ENCODE peak calls at places on chromosomes 6 and 20, in four cellular contexts. S, M, C and Q are unnamed samples.

GRCh38 chr6:105941616-105942412 is 144.3 kb upstream of the PRDM1 start:
- DNase-seq in S (no peak), M (no peak), C (peak), Q (no peak)

GRCh38 chr6:35935469-35935868 is 14.6 kb upstream of the SRPK1 start:
- DNase-seq in S (no peak), M (no peak), C (no peak), Q (no peak)

GRCh38 chr6:116507324-116507723 is 4.1 kb upstream of the CALHM5 start:
- DNase-seq in S (no peak), M (no peak), C (peak), Q (no peak)

GRCh38 chr6:170026272-170027110 is 264.4 kb downstream of the DLL1 start:
- DNase-seq in S (no peak), M (peak), C (no peak), Q (no peak)

GRCh38 chr6:111748247-111748647 is 125.0 kb downstream of the FYN start:
- DNase-seq in S (no peak), M (no peak), C (no peak), Q (no peak)

GRCh38 chr6:166025149-166025898 is 142.3 kb downstream of the TBXT start:
- DNase-seq in S (no peak), M (no peak), C (peak), Q (no peak)

GRCh38 chr20:46022411-46023147 is 6.4 kb upstream of the SLC12A5 start:
- DNase-seq in S (peak), M (peak), C (no peak), Q (peak)

GRCh38 chr6:5772634-5773230 is 234.0 kb downstream of the NRN1 start:
- DNase-seq in S (no peak), M (no peak), C (no peak), Q (no peak)

GRCh38 chr6:15365273-15365687 is 119.4 kb downstream of the JARID2 start:
- DNase-seq in S (no peak), M (peak), C (peak), Q (peak)

GRCh38 chr6:85462673-85463072 is 12.8 kb downstream of the NT5E start:
- DNase-seq in S (no peak), M (no peak), C (no peak), Q (no peak)

GRCh38 chr20:7695622-7696021 is 244.6 kb downstream of the HAO1 start:
- DNase-seq in S (no peak), M (no peak), C (peak), Q (no peak)

GRCh38 chr6:126446187-126446696 is 106.3 kb downstream of the CENPW start:
- DNase-seq in S (no peak), M (no peak), C (no peak), Q (no peak)

GRCh38 chr20:6765469-6766058 is 1.9 kb upstream of the BMP2 start:
- DNase-seq in S (peak), M (peak), C (peak), Q (no peak)

GRCh38 chr6:157434349-157435016 is 53.5 kb downstream of the ZDHHC14 start:
- DNase-seq in S (no peak), M (no peak), C (no peak), Q (no peak)

GRCh38 chr6:83193747-83194582 is 808 bp downstream of the RWDD2A start:
- DNase-seq in S (peak), M (peak), C (peak), Q (no peak)

GRCh38 chr6:43627008-43627825 is 1.8 kb downstream of the GTPBP2 start:
- DNase-seq in S (peak), M (peak), C (peak), Q (no peak)

GRCh38 chr6:160767019-160767646 is 65.1 kb downstream of the PLG start:
- DNase-seq in S (peak), M (peak), C (peak), Q (peak)

GRCh38 chr6:15876406-15876805 is 213.6 kb upstream of the DTNBP1 start:
- DNase-seq in S (no peak), M (no peak), C (peak), Q (no peak)

GRCh38 chr20:37503256-37503927 is 17.7 kb upstream of the NNAT start:
- DNase-seq in S (no peak), M (no peak), C (no peak), Q (no peak)

GRCh38 chr6:41505084-41506049 is 40.8 kb upstream of the FOXP4 start:
- DNase-seq in S (peak), M (peak), C (peak), Q (no peak)

GRCh38 chr20:33518071-33518470 is 28.2 kb downstream of the CBFA2T2 start:
- DNase-seq in S (peak), M (no peak), C (peak), Q (no peak)

GRCh38 chr6:53741417-53741816 is 53.4 kb upstream of the LRRC1 start:
- DNase-seq in S (peak), M (no peak), C (no peak), Q (no peak)

GRCh38 chr6:37488464-37488863 is 11.2 kb downstream of the CCDC167 start:
- DNase-seq in S (no peak), M (no peak), C (no peak), Q (peak)
- H3K27ac ChIP-seq in S (no peak), M (no peak), C (no peak), Q (peak)

GRCh38 chr20:32012159-32012682 is 2.0 kb downstream of the CCM2L start:
- DNase-seq in S (no peak), M (no peak), C (no peak), Q (no peak)
- H3K27ac ChIP-seq in S (no peak), M (no peak), C (no peak), Q (no peak)

GRCh38 chr6:133973109-133973971 is 20.3 kb downstream of the TBPL1 start:
- DNase-seq in S (peak), M (peak), C (peak), Q (no peak)
- H3K27ac ChIP-seq in S (no peak), M (no peak), C (no peak), Q (no peak)

DNA sequence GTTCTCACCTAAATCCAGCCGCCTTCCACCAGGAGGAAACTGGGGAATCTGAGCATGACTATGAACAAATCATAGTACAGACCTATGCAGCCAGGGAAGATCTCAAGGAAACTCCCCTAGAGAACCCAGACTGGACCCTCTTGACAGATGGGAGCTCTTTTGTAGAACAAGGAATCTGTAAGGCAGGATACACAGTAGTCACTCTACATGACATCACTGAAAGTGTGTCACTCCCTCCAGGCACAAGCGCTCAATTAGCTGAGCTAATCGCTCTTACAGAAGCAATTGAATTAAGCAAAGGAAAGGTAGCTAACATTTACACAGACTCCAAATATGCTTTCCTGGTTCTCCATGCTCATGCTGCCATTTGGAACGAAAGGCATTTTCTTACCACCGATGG is 36.8 kb downstream of the PLN start:
- DNase-seq in S (no peak), M (no peak), C (no peak), Q (no peak)
- H3K27ac ChIP-seq in S (no peak), M (no peak), C (no peak), Q (no peak)